ENCODE peak calls at places on chromosomes 5 and 9, in ten cellular contexts. One of them, this sample, is unnamed.

GRCh38 chr5:75931175-75931574 is 152.0 kb upstream of the SV2C start:
- DNase-seq in colonic mucosa: no peak
- DNase-seq in fibroblast of pulmonary artery: no peak
- DNase-seq in psoas muscle: no peak
- DNase-seq in IMR-90: no peak
- DNase-seq in mammary epithelial cell: no peak
- DNase-seq in transverse colon: no peak
- DNase-seq in cardiac fibroblast: no peak
- DNase-seq in Peyer's patch: no peak
- DNase-seq in stomach: no peak
- DNase-seq in this sample: no peak

GRCh38 chr9:97276310-97276852 is 31.1 kb upstream of the CCDC180 start:
- DNase-seq in colonic mucosa: no peak
- DNase-seq in fibroblast of pulmonary artery: no peak
- DNase-seq in psoas muscle: no peak
- DNase-seq in IMR-90: no peak
- DNase-seq in mammary epithelial cell: no peak
- DNase-seq in transverse colon: no peak
- DNase-seq in cardiac fibroblast: no peak
- DNase-seq in Peyer's patch: no peak
- DNase-seq in stomach: no peak
- DNase-seq in this sample: no peak

GRCh38 chr5:92908952-92909351 is 672.1 kb downstream of the NR2F1-AS1 start:
- DNase-seq in colonic mucosa: no peak
- DNase-seq in fibroblast of pulmonary artery: no peak
- DNase-seq in psoas muscle: no peak
- DNase-seq in IMR-90: no peak
- DNase-seq in mammary epithelial cell: no peak
- DNase-seq in transverse colon: no peak
- DNase-seq in cardiac fibroblast: no peak
- DNase-seq in Peyer's patch: no peak
- DNase-seq in stomach: no peak
- DNase-seq in this sample: no peak

GRCh38 chr5:33441241-33441844 is 578 bp downstream of the TARS1 start:
- DNase-seq in colonic mucosa: peak
- DNase-seq in fibroblast of pulmonary artery: no peak
- DNase-seq in psoas muscle: no peak
- DNase-seq in IMR-90: peak
- DNase-seq in mammary epithelial cell: no peak
- DNase-seq in transverse colon: peak
- DNase-seq in cardiac fibroblast: peak
- DNase-seq in Peyer's patch: peak
- DNase-seq in stomach: no peak
- DNase-seq in this sample: peak

GRCh38 chr9:109939698-109940342 is 159.8 kb downstream of the PALM2AKAP2 start:
- DNase-seq in colonic mucosa: no peak
- DNase-seq in fibroblast of pulmonary artery: no peak
- DNase-seq in psoas muscle: no peak
- DNase-seq in IMR-90: no peak
- DNase-seq in mammary epithelial cell: no peak
- DNase-seq in transverse colon: no peak
- DNase-seq in cardiac fibroblast: no peak
- DNase-seq in Peyer's patch: no peak
- DNase-seq in stomach: no peak
- DNase-seq in this sample: no peak

GRCh38 chr5:102649731-102650130 is 105.4 kb upstream of the PAM start:
- DNase-seq in colonic mucosa: no peak
- DNase-seq in fibroblast of pulmonary artery: no peak
- DNase-seq in psoas muscle: no peak
- DNase-seq in IMR-90: no peak
- DNase-seq in mammary epithelial cell: no peak
- DNase-seq in transverse colon: no peak
- DNase-seq in cardiac fibroblast: no peak
- DNase-seq in Peyer's patch: no peak
- DNase-seq in stomach: no peak
- DNase-seq in this sample: no peak

GRCh38 chr9:79134654-79135053 is 437.1 kb upstream of the TLE4 start:
- DNase-seq in colonic mucosa: no peak
- DNase-seq in fibroblast of pulmonary artery: peak
- DNase-seq in psoas muscle: no peak
- DNase-seq in IMR-90: peak
- DNase-seq in mammary epithelial cell: peak
- DNase-seq in transverse colon: no peak
- DNase-seq in cardiac fibroblast: peak
- DNase-seq in Peyer's patch: no peak
- DNase-seq in stomach: no peak
- DNase-seq in this sample: no peak

GRCh38 chr5:110769282-110769681 is 30.5 kb downstream of the SLC25A46 start:
- DNase-seq in colonic mucosa: no peak
- DNase-seq in fibroblast of pulmonary artery: peak
- DNase-seq in psoas muscle: no peak
- DNase-seq in IMR-90: peak
- DNase-seq in mammary epithelial cell: peak
- DNase-seq in transverse colon: no peak
- DNase-seq in cardiac fibroblast: peak
- DNase-seq in Peyer's patch: no peak
- DNase-seq in stomach: no peak
- DNase-seq in this sample: no peak

GRCh38 chr9:122263699-122264349 is 816 bp downstream of the RBM18 start:
- DNase-seq in colonic mucosa: no peak
- DNase-seq in fibroblast of pulmonary artery: peak
- DNase-seq in psoas muscle: no peak
- DNase-seq in IMR-90: peak
- DNase-seq in mammary epithelial cell: peak
- DNase-seq in transverse colon: no peak
- DNase-seq in cardiac fibroblast: peak
- DNase-seq in Peyer's patch: no peak
- DNase-seq in stomach: no peak
- DNase-seq in this sample: peak

DNA sequence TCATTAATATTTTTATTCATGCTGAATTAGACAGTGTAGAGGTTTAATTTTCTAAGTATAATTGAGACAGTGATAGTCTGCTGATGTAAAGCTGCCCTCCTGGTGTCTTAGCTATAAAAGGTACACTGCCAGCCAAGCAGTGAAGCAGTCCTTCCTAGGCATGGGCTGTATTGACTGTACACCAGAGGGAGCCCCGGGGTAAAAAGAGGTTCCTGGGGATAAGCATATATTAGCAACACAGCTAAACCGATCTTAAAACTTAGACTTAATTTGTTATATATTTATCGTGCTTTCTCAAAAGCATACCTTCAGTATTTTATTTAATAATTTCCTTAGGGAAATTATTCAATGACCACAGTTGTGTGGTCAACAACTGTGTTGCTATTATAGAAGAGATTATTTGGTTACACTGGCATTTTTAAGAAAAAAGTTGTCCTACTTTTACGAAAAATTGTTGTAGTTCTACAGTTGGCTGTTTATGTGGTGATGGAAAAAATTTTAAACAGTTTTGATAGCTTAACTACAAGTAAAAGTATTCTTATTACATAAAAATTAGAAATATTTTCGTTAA is 68.8 kb downstream of the ELL2 start:
- DNase-seq in colonic mucosa: peak
- DNase-seq in fibroblast of pulmonary artery: peak
- DNase-seq in psoas muscle: no peak
- DNase-seq in IMR-90: no peak
- DNase-seq in mammary epithelial cell: no peak
- DNase-seq in transverse colon: peak
- DNase-seq in cardiac fibroblast: peak
- DNase-seq in Peyer's patch: no peak
- DNase-seq in stomach: peak
- DNase-seq in this sample: peak
- TF ChIP-seq CTCF in colonic mucosa: peak
- TF ChIP-seq CTCF in fibroblast of pulmonary artery: peak
- TF ChIP-seq CTCF in psoas muscle: peak
- TF ChIP-seq CTCF in IMR-90: peak
- TF ChIP-seq CTCF in mammary epithelial cell: peak
- TF ChIP-seq CTCF in transverse colon: peak
- TF ChIP-seq CTCF in cardiac fibroblast: peak
- TF ChIP-seq CTCF in Peyer's patch: no peak
- TF ChIP-seq CTCF in stomach: peak
- TF ChIP-seq CTCF in this sample: peak

DNA sequence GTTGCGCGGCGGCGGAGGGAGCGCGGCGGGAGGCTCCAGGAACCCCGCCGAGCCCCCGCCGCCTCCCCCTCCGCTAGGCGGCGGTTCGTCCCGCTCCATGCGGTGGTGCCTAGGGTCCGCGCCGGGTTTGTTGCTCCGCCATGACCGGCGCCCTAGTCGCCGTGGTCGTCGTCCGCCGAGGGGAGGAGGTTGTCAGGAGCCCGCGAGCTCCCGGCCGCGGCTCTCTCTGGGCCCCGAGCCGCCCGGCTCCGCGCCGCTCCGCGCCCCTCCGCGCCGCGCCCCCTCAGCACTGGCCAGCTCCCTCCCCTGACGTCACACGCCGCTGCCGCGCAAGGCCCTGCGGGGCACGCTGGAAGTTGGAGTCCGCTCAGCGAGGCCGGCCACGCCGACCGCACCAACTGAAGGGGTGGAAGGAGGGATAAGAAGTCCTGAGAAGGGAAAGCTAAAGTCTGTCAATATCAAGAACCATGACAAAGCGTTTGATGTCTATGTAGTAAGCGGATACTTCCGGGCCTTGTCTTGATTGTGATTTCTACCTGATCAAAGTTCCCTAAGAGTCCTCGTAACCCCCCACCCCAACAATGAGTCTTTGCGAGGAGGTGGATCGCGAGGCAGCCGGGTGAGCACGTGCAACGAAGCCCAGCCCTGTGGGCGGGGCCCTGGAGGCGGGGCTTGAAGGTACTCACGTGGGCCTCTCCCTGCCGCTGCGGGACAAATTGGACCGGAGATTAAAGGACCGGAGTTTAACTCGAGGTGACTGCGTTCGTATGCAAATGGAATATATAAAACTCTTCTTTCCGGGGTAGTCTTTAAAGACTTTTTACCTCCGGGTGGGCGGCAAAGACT is at the start of gene NR6A1:
- DNase-seq in colonic mucosa: peak
- DNase-seq in fibroblast of pulmonary artery: peak
- DNase-seq in psoas muscle: peak
- DNase-seq in IMR-90: peak
- DNase-seq in mammary epithelial cell: peak
- DNase-seq in transverse colon: peak
- DNase-seq in cardiac fibroblast: peak
- DNase-seq in Peyer's patch: peak
- DNase-seq in stomach: peak
- DNase-seq in this sample: peak
- TF ChIP-seq CTCF in colonic mucosa: no peak
- TF ChIP-seq CTCF in fibroblast of pulmonary artery: no peak
- TF ChIP-seq CTCF in psoas muscle: peak
- TF ChIP-seq CTCF in IMR-90: no peak
- TF ChIP-seq CTCF in mammary epithelial cell: no peak
- TF ChIP-seq CTCF in transverse colon: peak
- TF ChIP-seq CTCF in cardiac fibroblast: no peak
- TF ChIP-seq CTCF in Peyer's patch: no peak
- TF ChIP-seq CTCF in stomach: no peak
- TF ChIP-seq CTCF in this sample: no peak

DNA sequence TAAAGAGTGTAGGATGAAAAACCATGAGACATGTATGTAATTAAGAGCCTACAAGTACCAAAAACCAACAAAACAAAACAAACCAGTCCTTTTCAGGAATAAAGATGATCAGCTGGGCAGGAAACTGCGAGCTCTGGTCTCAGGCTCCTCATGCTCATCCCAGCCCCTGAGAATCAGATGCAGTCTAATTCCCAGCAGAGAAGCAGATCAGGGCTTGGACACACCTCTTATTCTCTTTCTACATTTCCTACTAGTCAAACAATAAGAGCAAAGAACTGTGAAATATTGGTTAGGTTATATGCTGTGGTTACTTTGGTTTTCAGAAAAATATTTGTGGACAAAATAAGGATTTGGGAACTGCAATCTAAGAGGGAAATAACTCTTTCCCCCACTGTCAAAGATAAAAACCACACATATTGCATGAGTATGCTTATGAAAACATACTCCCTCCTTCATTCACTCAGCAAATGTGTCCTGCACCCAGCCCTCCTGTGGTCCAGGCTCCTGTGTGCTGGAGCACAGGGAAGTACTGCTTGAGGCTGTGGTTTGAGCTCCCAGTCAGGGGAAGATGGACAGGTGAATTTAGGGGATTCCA is 164.5 kb upstream of the S1PR3 start:
- DNase-seq in colonic mucosa: no peak
- DNase-seq in fibroblast of pulmonary artery: peak
- DNase-seq in psoas muscle: no peak
- DNase-seq in IMR-90: peak
- DNase-seq in mammary epithelial cell: peak
- DNase-seq in transverse colon: no peak
- DNase-seq in cardiac fibroblast: peak
- DNase-seq in Peyer's patch: no peak
- DNase-seq in stomach: no peak
- DNase-seq in this sample: no peak
- TF ChIP-seq CTCF in colonic mucosa: no peak
- TF ChIP-seq CTCF in fibroblast of pulmonary artery: no peak
- TF ChIP-seq CTCF in psoas muscle: no peak
- TF ChIP-seq CTCF in IMR-90: no peak
- TF ChIP-seq CTCF in mammary epithelial cell: no peak
- TF ChIP-seq CTCF in transverse colon: no peak
- TF ChIP-seq CTCF in cardiac fibroblast: no peak
- TF ChIP-seq CTCF in Peyer's patch: no peak
- TF ChIP-seq CTCF in stomach: no peak
- TF ChIP-seq CTCF in this sample: no peak

GRCh38 chr9:77815260-77815659 is 167.1 kb upstream of the GNA14 start:
- DNase-seq in colonic mucosa: no peak
- DNase-seq in fibroblast of pulmonary artery: no peak
- DNase-seq in psoas muscle: no peak
- DNase-seq in IMR-90: no peak
- DNase-seq in mammary epithelial cell: no peak
- DNase-seq in transverse colon: no peak
- DNase-seq in cardiac fibroblast: no peak
- DNase-seq in Peyer's patch: no peak
- DNase-seq in stomach: no peak
- DNase-seq in this sample: no peak

GRCh38 chr9:77817590-77818311 is 169.6 kb upstream of the GNA14 start:
- DNase-seq in colonic mucosa: no peak
- DNase-seq in fibroblast of pulmonary artery: no peak
- DNase-seq in psoas muscle: no peak
- DNase-seq in IMR-90: no peak
- DNase-seq in mammary epithelial cell: no peak
- DNase-seq in transverse colon: no peak
- DNase-seq in cardiac fibroblast: no peak
- DNase-seq in Peyer's patch: no peak
- DNase-seq in stomach: no peak
- DNase-seq in this sample: no peak

GRCh38 chr9:77820293-77820954 is 172.3 kb upstream of the GNA14 start:
- DNase-seq in colonic mucosa: no peak
- DNase-seq in fibroblast of pulmonary artery: peak
- DNase-seq in psoas muscle: no peak
- DNase-seq in IMR-90: peak
- DNase-seq in mammary epithelial cell: peak
- DNase-seq in transverse colon: no peak
- DNase-seq in cardiac fibroblast: peak
- DNase-seq in Peyer's patch: no peak
- DNase-seq in stomach: no peak
- DNase-seq in this sample: no peak

GRCh38 chr9:77816641-77817341 is 168.7 kb upstream of the GNA14 start:
- DNase-seq in colonic mucosa: no peak
- DNase-seq in fibroblast of pulmonary artery: peak
- DNase-seq in psoas muscle: no peak
- DNase-seq in IMR-90: peak
- DNase-seq in mammary epithelial cell: no peak
- DNase-seq in transverse colon: no peak
- DNase-seq in cardiac fibroblast: peak
- DNase-seq in Peyer's patch: no peak
- DNase-seq in stomach: no peak
- DNase-seq in this sample: no peak

GRCh38 chr9:77819672-77820071 is 171.6 kb upstream of the GNA14 start:
- DNase-seq in colonic mucosa: no peak
- DNase-seq in fibroblast of pulmonary artery: peak
- DNase-seq in psoas muscle: no peak
- DNase-seq in IMR-90: peak
- DNase-seq in mammary epithelial cell: no peak
- DNase-seq in transverse colon: no peak
- DNase-seq in cardiac fibroblast: peak
- DNase-seq in Peyer's patch: no peak
- DNase-seq in stomach: no peak
- DNase-seq in this sample: no peak
- TF ChIP-seq CTCF in colonic mucosa: no peak
- TF ChIP-seq CTCF in fibroblast of pulmonary artery: peak
- TF ChIP-seq CTCF in psoas muscle: no peak
- TF ChIP-seq CTCF in IMR-90: no peak
- TF ChIP-seq CTCF in mammary epithelial cell: no peak
- TF ChIP-seq CTCF in transverse colon: no peak
- TF ChIP-seq CTCF in cardiac fibroblast: no peak
- TF ChIP-seq CTCF in Peyer's patch: no peak
- TF ChIP-seq CTCF in stomach: no peak
- TF ChIP-seq CTCF in this sample: no peak

This sample was measured in activated CD8-positive, alpha-beta T cell treated with anti-CD3 and anti-CD28 coated beads for 36 hours.